ENCODE peak calls at places on chromosome 18, in four cellular contexts. One of them, this sample, is unnamed.

GRCh38 chr18:54762386-54762785 is 65.9 kb upstream of the RAB27B start:
- DNase-seq in right atrium auricular region: no peak
- DNase-seq in heart left ventricle: no peak
- DNase-seq in prostate gland: no peak
- DNase-seq in this sample: no peak

GRCh38 chr18:39825485-39825884 is 2129.5 kb upstream of the PIK3C3 start:
- DNase-seq in right atrium auricular region: no peak
- DNase-seq in heart left ventricle: no peak
- DNase-seq in prostate gland: no peak
- DNase-seq in this sample: no peak

GRCh38 chr18:61606759-61607158 is 273.5 kb downstream of the CDH20 start:
- DNase-seq in right atrium auricular region: peak; percentile 90
- DNase-seq in heart left ventricle: peak; percentile 72
- DNase-seq in prostate gland: peak; percentile 71
- DNase-seq in this sample: peak; percentile 89

GRCh38 chr18:59814872-59815271 is 84.9 kb upstream of the PMAIP1 start:
- DNase-seq in right atrium auricular region: no peak
- DNase-seq in heart left ventricle: no peak
- DNase-seq in prostate gland: no peak
- DNase-seq in this sample: no peak

GRCh38 chr18:35904389-35905037 is 68.0 kb upstream of the RMP24 start:
- DNase-seq in right atrium auricular region: no peak
- DNase-seq in heart left ventricle: no peak
- DNase-seq in prostate gland: no peak
- DNase-seq in this sample: no peak

GRCh38 chr18:32177530-32177929 is 12.3 kb upstream of the MEP1B start:
- DNase-seq in right atrium auricular region: no peak
- DNase-seq in heart left ventricle: no peak
- DNase-seq in prostate gland: no peak
- DNase-seq in this sample: no peak

GRCh38 chr18:62524443-62525200 is 1.8 kb downstream of the ZCCHC2 start:
- DNase-seq in right atrium auricular region: no peak
- DNase-seq in heart left ventricle: peak; percentile 61
- DNase-seq in prostate gland: peak; percentile 58
- DNase-seq in this sample: peak; percentile 55

GRCh38 chr18:9934274-9934673 is 20.5 kb downstream of the VAPA start:
- DNase-seq in right atrium auricular region: no peak
- DNase-seq in heart left ventricle: no peak
- DNase-seq in prostate gland: no peak
- DNase-seq in this sample: no peak

GRCh38 chr18:71630686-71631085 is 913.5 kb downstream of the CBLN2 start:
- DNase-seq in right atrium auricular region: no peak
- DNase-seq in heart left ventricle: no peak
- DNase-seq in prostate gland: no peak
- DNase-seq in this sample: no peak

GRCh38 chr18:29169599-29169998 is 992.7 kb upstream of the CDH2 start:
- DNase-seq in right atrium auricular region: no peak
- DNase-seq in heart left ventricle: no peak
- DNase-seq in prostate gland: no peak
- DNase-seq in this sample: no peak

GRCh38 chr18:62555135-62555534 is 32.3 kb downstream of the ZCCHC2 start:
- DNase-seq in right atrium auricular region: no peak
- DNase-seq in heart left ventricle: no peak
- DNase-seq in prostate gland: no peak
- DNase-seq in this sample: no peak

GRCh38 chr18:40179647-40180175 is 1775.3 kb upstream of the PIK3C3 start:
- DNase-seq in right atrium auricular region: no peak
- DNase-seq in heart left ventricle: no peak
- DNase-seq in prostate gland: no peak
- DNase-seq in this sample: no peak

GRCh38 chr18:76416935-76417334 is 78.1 kb downstream of the ZNF516 start:
- DNase-seq in right atrium auricular region: no peak
- DNase-seq in heart left ventricle: no peak
- DNase-seq in prostate gland: no peak
- DNase-seq in this sample: no peak

GRCh38 chr18:54359233-54359632 is 1.5 kb downstream of the C18orf54 start:
- DNase-seq in right atrium auricular region: no peak
- DNase-seq in heart left ventricle: no peak
- DNase-seq in prostate gland: no peak
- DNase-seq in this sample: no peak

GRCh38 chr18:70181015-70181414 is 24.5 kb downstream of the RTTN start:
- DNase-seq in right atrium auricular region: no peak
- DNase-seq in heart left ventricle: no peak
- DNase-seq in prostate gland: no peak
- DNase-seq in this sample: no peak

GRCh38 chr18:54880706-54881105 is 52.4 kb downstream of the RAB27B start:
- DNase-seq in right atrium auricular region: no peak
- DNase-seq in heart left ventricle: no peak
- DNase-seq in prostate gland: no peak
- DNase-seq in this sample: no peak

GRCh38 chr18:36187826-36188721 is 777 bp downstream of the MOCOS start:
- DNase-seq in right atrium auricular region: peak; percentile 55
- DNase-seq in heart left ventricle: no peak
- DNase-seq in prostate gland: no peak
- DNase-seq in this sample: no peak

GRCh38 chr18:38884050-38884449 is 1318.5 kb upstream of the CELF4 start:
- DNase-seq in right atrium auricular region: no peak
- DNase-seq in heart left ventricle: no peak
- DNase-seq in prostate gland: no peak
- DNase-seq in this sample: no peak

GRCh38 chr18:13640266-13640860 is 86.0 kb downstream of the FAM210A start:
- DNase-seq in right atrium auricular region: no peak
- DNase-seq in heart left ventricle: no peak
- DNase-seq in prostate gland: no peak
- DNase-seq in this sample: no peak

GRCh38 chr18:26803643-26804042 is 61.9 kb downstream of the AQP4 start:
- DNase-seq in right atrium auricular region: no peak
- DNase-seq in heart left ventricle: no peak
- DNase-seq in prostate gland: no peak
- DNase-seq in this sample: no peak

GRCh38 chr18:56678836-56679565 is 27.8 kb downstream of the WDR7 start:
- DNase-seq in right atrium auricular region: no peak
- DNase-seq in heart left ventricle: no peak
- DNase-seq in prostate gland: no peak
- DNase-seq in this sample: no peak

GRCh38 chr18:50981381-50981780 is 13.5 kb downstream of the ELAC1 start:
- DNase-seq in right atrium auricular region: no peak
- DNase-seq in heart left ventricle: no peak
- DNase-seq in prostate gland: no peak
- DNase-seq in this sample: no peak

GRCh38 chr18:23992119-23992940 is 22.2 kb upstream of the TTC39C start:
- DNase-seq in right atrium auricular region: no peak
- DNase-seq in heart left ventricle: peak; percentile 54
- DNase-seq in prostate gland: peak; percentile 51
- DNase-seq in this sample: peak; percentile 77

GRCh38 chr18:26656944-26657536 is 108.7 kb upstream of the KCTD1 start:
- DNase-seq in right atrium auricular region: peak; percentile 71
- DNase-seq in heart left ventricle: peak; percentile 83
- DNase-seq in prostate gland: peak; percentile 75
- DNase-seq in this sample: peak; percentile 68

GRCh38 chr18:26429535-26429934 is 118.8 kb downstream of the KCTD1 start:
- DNase-seq in right atrium auricular region: no peak
- DNase-seq in heart left ventricle: no peak
- DNase-seq in prostate gland: no peak
- DNase-seq in this sample: no peak

GRCh38 chr18:26821181-26821580 is 44.3 kb downstream of the AQP4 start:
- DNase-seq in right atrium auricular region: no peak
- DNase-seq in heart left ventricle: no peak
- DNase-seq in prostate gland: no peak
- DNase-seq in this sample: no peak

GRCh38 chr18:53442415-53442783 is 782.1 kb downstream of the MBD2 start:
- DNase-seq in right atrium auricular region: no peak
- DNase-seq in heart left ventricle: no peak
- DNase-seq in prostate gland: no peak
- DNase-seq in this sample: no peak

GRCh38 chr18:49183921-49184320 is 233.2 kb upstream of the SMAD7 start:
- DNase-seq in right atrium auricular region: no peak
- DNase-seq in heart left ventricle: no peak
- DNase-seq in prostate gland: no peak
- DNase-seq in this sample: no peak

GRCh38 chr18:30687501-30687900 is 355.0 kb downstream of the DSC3 start:
- DNase-seq in right atrium auricular region: no peak
- DNase-seq in heart left ventricle: no peak
- DNase-seq in prostate gland: no peak
- DNase-seq in this sample: no peak

GRCh38 chr18:72086421-72086820 is 457.7 kb downstream of the CBLN2 start:
- DNase-seq in right atrium auricular region: no peak
- DNase-seq in heart left ventricle: no peak
- DNase-seq in prostate gland: no peak
- DNase-seq in this sample: no peak

GRCh38 chr18:35073186-35074105 is 32.2 kb downstream of the MAPRE2 start:
- DNase-seq in right atrium auricular region: no peak
- DNase-seq in heart left ventricle: no peak
- DNase-seq in prostate gland: no peak
- DNase-seq in this sample: no peak

GRCh38 chr18:79403723-79404566 is 8.2 kb downstream of the NFATC1 start:
- DNase-seq in right atrium auricular region: no peak
- DNase-seq in heart left ventricle: no peak
- DNase-seq in prostate gland: peak; percentile 51
- DNase-seq in this sample: no peak
- H3K4me1 ChIP-seq in right atrium auricular region: no peaks in the 10 kb centered on the region
- H3K4me1 ChIP-seq in heart left ventricle: peaks cover 62% of the 10 kb centered on the region
- H3K4me1 ChIP-seq in prostate gland: peaks cover 7% of the 10 kb centered on the region
- H3K4me1 ChIP-seq in this sample: peaks cover 18% of the 10 kb centered on the region

GRCh38 chr18:22828171-22828570 is 105.0 kb upstream of the RBBP8 start:
- DNase-seq in right atrium auricular region: no peak
- DNase-seq in heart left ventricle: no peak
- DNase-seq in prostate gland: no peak
- DNase-seq in this sample: no peak

GRCh38 chr18:22831441-22831904 is 101.7 kb upstream of the RBBP8 start:
- DNase-seq in right atrium auricular region: no peak
- DNase-seq in heart left ventricle: no peak
- DNase-seq in prostate gland: no peak
- DNase-seq in this sample: no peak

GRCh38 chr18:22830511-22830910 is 102.6 kb upstream of the RBBP8 start:
- DNase-seq in right atrium auricular region: no peak
- DNase-seq in heart left ventricle: no peak
- DNase-seq in prostate gland: no peak
- DNase-seq in this sample: no peak

GRCh38 chr18:22827741-22828140 is 105.4 kb upstream of the RBBP8 start:
- DNase-seq in right atrium auricular region: no peak
- DNase-seq in heart left ventricle: no peak
- DNase-seq in prostate gland: no peak
- DNase-seq in this sample: no peak

GRCh38 chr18:22829781-22830180 is 103.3 kb upstream of the RBBP8 start:
- DNase-seq in right atrium auricular region: no peak
- DNase-seq in heart left ventricle: no peak
- DNase-seq in prostate gland: no peak
- DNase-seq in this sample: no peak
- H3K4me1 ChIP-seq in right atrium auricular region: no peaks in the 10 kb centered on the region
- H3K4me1 ChIP-seq in heart left ventricle: no peaks in the 10 kb centered on the region
- H3K4me1 ChIP-seq in prostate gland: no peaks in the 10 kb centered on the region
- H3K4me1 ChIP-seq in this sample: peaks cover 55% of the 10 kb centered on the region

GRCh38 chr18:74562080-74562725 is 27.9 kb downstream of the CNDP1 start:
- DNase-seq in right atrium auricular region: no peak
- DNase-seq in heart left ventricle: no peak
- DNase-seq in prostate gland: no peak
- DNase-seq in this sample: no peak

GRCh38 chr18:74562775-74563174 is 28.5 kb downstream of the CNDP1 start:
- DNase-seq in right atrium auricular region: no peak
- DNase-seq in heart left ventricle: no peak
- DNase-seq in prostate gland: no peak
- DNase-seq in this sample: no peak

GRCh38 chr18:74569401-74569800 is 28.3 kb upstream of the ZNF407 start:
- DNase-seq in right atrium auricular region: no peak
- DNase-seq in heart left ventricle: no peak
- DNase-seq in prostate gland: no peak
- DNase-seq in this sample: no peak

GRCh38 chr18:74567805-74568204 is 29.9 kb upstream of the ZNF407 start:
- DNase-seq in right atrium auricular region: no peak
- DNase-seq in heart left ventricle: no peak
- DNase-seq in prostate gland: no peak
- DNase-seq in this sample: no peak

GRCh38 chr18:74564012-74564411 is 29.7 kb downstream of the CNDP1 start:
- DNase-seq in right atrium auricular region: no peak
- DNase-seq in heart left ventricle: no peak
- DNase-seq in prostate gland: no peak
- DNase-seq in this sample: no peak
- H3K4me1 ChIP-seq in right atrium auricular region: no peaks in the 10 kb centered on the region
- H3K4me1 ChIP-seq in heart left ventricle: no peaks in the 10 kb centered on the region
- H3K4me1 ChIP-seq in prostate gland: no peaks in the 10 kb centered on the region
- H3K4me1 ChIP-seq in this sample: no peaks in the 10 kb centered on the region

GRCh38 chr18:75218524-75218923 is 7.9 kb downstream of the TSHZ1 start:
- DNase-seq in right atrium auricular region: no peak
- DNase-seq in heart left ventricle: no peak
- DNase-seq in prostate gland: no peak
- DNase-seq in this sample: no peak
- H3K4me1 ChIP-seq in right atrium auricular region: no peaks in the 10 kb centered on the region
- H3K4me1 ChIP-seq in heart left ventricle: peaks cover 92% of the 10 kb centered on the region
- H3K4me1 ChIP-seq in prostate gland: peaks cover 2% of the 10 kb centered on the region
- H3K4me1 ChIP-seq in this sample: peaks cover 10% of the 10 kb centered on the region

GRCh38 chr18:44731866-44732555 is 51.3 kb downstream of the SETBP1 start:
- DNase-seq in right atrium auricular region: no peak
- DNase-seq in heart left ventricle: no peak
- DNase-seq in prostate gland: no peak
- DNase-seq in this sample: peak; percentile 70
- H3K4me1 ChIP-seq in right atrium auricular region: no peaks in the 10 kb centered on the region
- H3K4me1 ChIP-seq in heart left ventricle: peaks cover 22% of the 10 kb centered on the region
- H3K4me1 ChIP-seq in prostate gland: peaks cover 15% of the 10 kb centered on the region
- H3K4me1 ChIP-seq in this sample: peaks cover 41% of the 10 kb centered on the region